ENCODE peak calls at places on chromosomes 7 and 10, in six cellular contexts. L is GM12891, C is H1, S is HepG2, Q is K562, F is GM12878. M is an unnamed sample.
A peak's percentile ranks its signal among the peaks of the same experiment; 100 is the strongest.

GRCh38 chr7:46839651-46840050 is 742.3 kb downstream of the TNS3 start:
- DNase-seq in L (no peak), C (no peak), S (no peak), Q (no peak), F (no peak), M (no peak)

GRCh38 chr10:91829268-91829667 is 31.0 kb downstream of the TNKS2 start:
- DNase-seq in L (no peak), C (no peak), S (no peak), Q (no peak), F (no peak), M (no peak)

GRCh38 chr10:102603946-102604345 is 40.3 kb upstream of the TRIM8 start:
- DNase-seq in L (no peak), C (no peak), S (no peak), Q (no peak), F (no peak), M (no peak)

GRCh38 chr7:155610633-155611193 is 33.7 kb upstream of the RBM33 start:
- DNase-seq in L (no peak), C (peak; percentile 41), S (no peak), Q (no peak), F (no peak), M (no peak)

GRCh38 chr10:7035111-7035761 is 375.6 kb downstream of the SFMBT2 start:
- DNase-seq in L (no peak), C (no peak), S (no peak), Q (no peak), F (no peak), M (no peak)

GRCh38 chr7:93851536-93851935 is 39.0 kb downstream of the TFPI2 start:
- DNase-seq in L (no peak), C (no peak), S (no peak), Q (no peak), F (no peak), M (no peak)

GRCh38 chr7:127809285-127809702 is 157.3 kb downstream of the SND1 start:
- DNase-seq in L (no peak), C (no peak), S (no peak), Q (peak; percentile 58), F (no peak), M (no peak)

GRCh38 chr7:116653646-116654045 is 18.4 kb upstream of the MET start:
- DNase-seq in L (no peak), C (no peak), S (no peak), Q (no peak), F (no peak), M (no peak)

GRCh38 chr10:131636841-131637724 is 263.7 kb upstream of the PPP2R2D start:
- DNase-seq in L (no peak), C (no peak), S (no peak), Q (no peak), F (no peak), M (no peak)

GRCh38 chr10:3043512-3044368 is 23.6 kb upstream of the PFKP start:
- DNase-seq in L (peak; percentile 58), C (no peak), S (peak; percentile 69), Q (peak; percentile 77), F (no peak), M (no peak)

GRCh38 chr7:108525985-108526767 is at the start of gene PNPLA8:
- DNase-seq in L (peak; percentile 84), C (peak; percentile 100), S (peak; percentile 98), Q (peak; percentile 99), F (peak; percentile 98), M (peak; percentile 84)

GRCh38 chr7:108528183-108528712 is 2.3 kb upstream of the PNPLA8 start:
- DNase-seq in L (no peak), C (no peak), S (no peak), Q (no peak), F (no peak), M (no peak)

GRCh38 chr7:108526768-108527017 is 758 bp upstream of the PNPLA8 start:
- DNase-seq in L (no peak), C (no peak), S (no peak), Q (no peak), F (no peak), M (no peak)

GRCh38 chr7:108522780-108523179 is 3.2 kb downstream of the PNPLA8 start:
- DNase-seq in L (no peak), C (no peak), S (no peak), Q (no peak), F (no peak), M (no peak)

DNA sequence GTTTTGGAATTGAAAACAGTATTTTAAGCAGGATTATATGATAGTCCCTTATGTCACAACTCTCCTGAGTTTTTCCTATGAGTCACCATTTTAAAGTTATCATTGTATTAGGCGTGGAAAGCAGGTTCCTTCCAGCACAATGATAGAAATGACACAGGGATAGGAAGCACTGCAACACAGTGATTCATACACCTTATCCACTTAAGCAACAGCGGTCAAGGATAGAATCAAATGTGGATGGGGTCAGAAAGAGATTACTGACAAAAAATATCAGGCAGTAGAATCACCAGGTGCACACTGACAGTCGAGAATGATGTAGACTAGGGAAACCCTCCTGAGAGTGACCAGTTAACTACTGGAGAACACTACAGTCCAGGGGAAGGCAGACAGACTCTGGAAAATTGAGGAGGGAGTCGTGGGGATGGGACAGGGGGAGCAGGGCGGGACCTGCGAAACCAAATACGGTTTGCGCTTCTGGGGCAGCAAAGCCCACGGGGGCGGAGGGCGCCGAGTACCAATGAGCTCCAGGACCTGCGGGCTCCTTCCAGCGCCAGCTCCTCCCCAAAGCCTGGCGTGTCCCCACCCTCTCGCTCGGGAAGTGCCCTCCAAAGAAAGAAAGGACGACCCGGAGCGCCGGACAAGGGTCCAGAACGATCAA is 479 bp downstream of the PNPLA8 start:
- DNase-seq in L (no peak), C (no peak), S (peak; percentile 44), Q (peak; percentile 84), F (no peak), M (no peak)
- TF ChIP-seq POLR2AphosphoS5 in L (no peak), C (no peak), S (no peak), Q (no peak), F (no peak), M (no peak)

DNA sequence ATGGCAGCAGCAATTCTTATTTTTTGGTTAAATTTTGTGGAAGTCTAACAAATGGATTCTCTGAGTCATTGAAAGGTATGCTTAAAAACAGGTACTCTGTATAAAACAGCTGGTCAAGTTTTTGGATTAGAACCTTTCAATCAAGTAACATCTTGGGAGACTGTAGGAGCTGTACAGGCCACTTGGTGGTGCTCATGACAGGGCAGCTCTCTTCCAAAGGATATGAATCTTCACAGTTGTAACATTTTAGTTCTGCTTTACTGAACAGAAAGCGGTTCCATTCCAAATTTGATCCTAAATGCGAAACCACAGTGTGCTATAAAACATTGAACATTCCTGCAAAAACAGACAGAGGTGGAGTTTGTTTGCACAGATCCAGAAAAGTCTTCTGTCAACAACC is 44.5 kb upstream of the AGR3 start:
- DNase-seq in L (no peak), C (no peak), S (peak; percentile 28), Q (no peak), F (no peak), M (no peak)
- TF ChIP-seq TAF1 in L (no peak), C (no peak), S (no peak), Q (no peak), F (no peak), M (no peak)

DNA sequence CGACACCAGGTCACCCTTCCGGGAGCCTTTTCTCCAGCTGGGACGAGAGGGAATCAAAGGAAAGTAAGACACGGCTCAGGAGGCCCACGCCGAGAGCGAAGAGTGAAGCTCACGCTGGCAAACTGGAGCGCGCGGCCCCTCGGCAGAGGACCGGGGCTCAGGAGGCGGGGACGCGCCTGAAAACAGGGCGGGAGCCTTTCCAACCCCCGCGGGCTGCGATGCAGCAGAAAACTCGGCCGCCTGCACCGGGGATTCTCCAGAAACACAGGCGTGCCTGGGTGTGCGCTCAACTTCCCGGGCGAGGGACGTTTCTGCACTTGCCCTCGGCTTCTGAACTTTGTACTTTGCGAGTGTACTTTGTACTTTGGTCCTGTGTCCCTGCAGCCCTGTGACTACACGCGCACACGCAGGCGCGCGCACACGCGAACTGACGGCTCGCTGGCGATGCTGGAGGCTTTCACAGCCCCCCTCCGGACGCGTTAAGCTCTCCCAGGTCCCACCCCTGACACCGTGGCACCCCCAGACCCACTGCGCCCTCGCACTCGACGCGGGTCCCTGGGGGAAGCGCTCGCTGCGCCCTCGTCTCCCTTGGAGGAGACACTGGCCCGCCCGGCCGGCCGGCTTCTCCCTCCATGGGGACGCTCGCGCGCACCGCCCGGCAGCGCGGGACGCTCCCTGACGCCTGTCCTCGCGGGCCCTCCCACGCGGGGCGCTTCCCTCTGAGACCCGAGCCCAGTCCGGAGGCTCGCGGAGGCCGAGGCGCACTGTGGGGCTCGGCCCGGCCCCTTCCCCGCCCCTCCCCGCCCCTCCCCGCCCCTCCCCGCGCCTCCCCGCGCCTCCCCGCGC is 588 bp upstream of the PAOX start:
- DNase-seq in L (no peak), C (peak; percentile 82), S (peak; percentile 46), Q (peak; percentile 60), F (no peak), M (peak; percentile 67)
- TF ChIP-seq POLR2A in L (no peak), C (no peak), S (no peak), Q (no peak), F (peak; percentile 43), M (no peak)

GRCh38 chr10:77925795-77926565 is 575 bp downstream of the DLG5 start:
- DNase-seq in L (no peak), C (peak; percentile 84), S (no peak), Q (peak; percentile 58), F (no peak), M (peak; percentile 42)
- TF ChIP-seq POLR2AphosphoS5 in L (no peak), C (no peak), S (no peak), Q (no peak), F (no peak), M (no peak)

GRCh38 chr10:132846631-132847415 is 60.9 kb upstream of the NKX6-2 start:
- DNase-seq in L (no peak), C (no peak), S (no peak), Q (no peak), F (no peak), M (no peak)
- TF ChIP-seq TAF1 in L (no peak), C (no peak), S (no peak), Q (no peak), F (no peak), M (no peak)

M was measured in GM12892.